ENCODE peak calls at places on chromosomes 3 and 15, in ten cellular contexts. One of them, this sample, is unnamed.
A peak's percentile ranks its signal among the peaks of the same experiment; 100 is the strongest.

GRCh38 chr15:47301481-47301880 is 415.8 kb upstream of the SEMA6D start:
- DNase-seq in A549: no peak
- DNase-seq in heart right ventricle: no peak
- DNase-seq in upper lobe of left lung: no peak
- DNase-seq in GM12865: peak; percentile 10
- DNase-seq in AG09309: no peak
- DNase-seq in foreskin fibroblast: no peak
- DNase-seq in heart left ventricle: no peak
- DNase-seq in tibial nerve: no peak
- DNase-seq in CD4-positive, CD25-positive, alpha-beta regulatory T cell: no peak
- DNase-seq in this sample: no peak

GRCh38 chr15:70494861-70495571 is 268.3 kb downstream of the UACA start:
- DNase-seq in A549: peak; percentile 98
- DNase-seq in heart right ventricle: no peak
- DNase-seq in upper lobe of left lung: no peak
- DNase-seq in GM12865: peak; percentile 39
- DNase-seq in AG09309: peak; percentile 89
- DNase-seq in foreskin fibroblast: peak; percentile 91
- DNase-seq in heart left ventricle: peak; percentile 5
- DNase-seq in tibial nerve: no peak
- DNase-seq in CD4-positive, CD25-positive, alpha-beta regulatory T cell: no peak
- DNase-seq in this sample: peak; percentile 77

GRCh38 chr3:99825239-99825638 is 7.6 kb downstream of the CMSS1 start:
- DNase-seq in A549: no peak
- DNase-seq in heart right ventricle: no peak
- DNase-seq in upper lobe of left lung: no peak
- DNase-seq in GM12865: no peak
- DNase-seq in AG09309: no peak
- DNase-seq in foreskin fibroblast: peak; percentile 41
- DNase-seq in heart left ventricle: no peak
- DNase-seq in tibial nerve: no peak
- DNase-seq in CD4-positive, CD25-positive, alpha-beta regulatory T cell: no peak
- DNase-seq in this sample: no peak

GRCh38 chr3:58665410-58665809 is 1.2 kb downstream of the FAM3D start:
- DNase-seq in A549: no peak
- DNase-seq in heart right ventricle: no peak
- DNase-seq in upper lobe of left lung: no peak
- DNase-seq in GM12865: no peak
- DNase-seq in AG09309: no peak
- DNase-seq in foreskin fibroblast: no peak
- DNase-seq in heart left ventricle: no peak
- DNase-seq in tibial nerve: no peak
- DNase-seq in CD4-positive, CD25-positive, alpha-beta regulatory T cell: no peak
- DNase-seq in this sample: no peak

GRCh38 chr3:8152826-8153418 is 348.7 kb upstream of the LMCD1 start:
- DNase-seq in A549: no peak
- DNase-seq in heart right ventricle: no peak
- DNase-seq in upper lobe of left lung: no peak
- DNase-seq in GM12865: no peak
- DNase-seq in AG09309: no peak
- DNase-seq in foreskin fibroblast: no peak
- DNase-seq in heart left ventricle: no peak
- DNase-seq in tibial nerve: no peak
- DNase-seq in CD4-positive, CD25-positive, alpha-beta regulatory T cell: no peak
- DNase-seq in this sample: no peak

GRCh38 chr3:176663376-176663775 is 533.9 kb downstream of the TBL1XR1 start:
- DNase-seq in A549: no peak
- DNase-seq in heart right ventricle: no peak
- DNase-seq in upper lobe of left lung: no peak
- DNase-seq in GM12865: no peak
- DNase-seq in AG09309: no peak
- DNase-seq in foreskin fibroblast: peak; percentile 41
- DNase-seq in heart left ventricle: no peak
- DNase-seq in tibial nerve: no peak
- DNase-seq in CD4-positive, CD25-positive, alpha-beta regulatory T cell: no peak
- DNase-seq in this sample: no peak

GRCh38 chr15:101724675-101725005 is 367 bp upstream of the TARS3 start:
- DNase-seq in A549: no peak
- DNase-seq in heart right ventricle: no peak
- DNase-seq in upper lobe of left lung: no peak
- DNase-seq in GM12865: no peak
- DNase-seq in AG09309: no peak
- DNase-seq in foreskin fibroblast: no peak
- DNase-seq in heart left ventricle: no peak
- DNase-seq in tibial nerve: no peak
- DNase-seq in CD4-positive, CD25-positive, alpha-beta regulatory T cell: no peak
- DNase-seq in this sample: no peak

GRCh38 chr3:68631810-68632545 is 300.4 kb downstream of the TAFA4 start:
- DNase-seq in A549: no peak
- DNase-seq in heart right ventricle: no peak
- DNase-seq in upper lobe of left lung: no peak
- DNase-seq in GM12865: no peak
- DNase-seq in AG09309: no peak
- DNase-seq in foreskin fibroblast: no peak
- DNase-seq in heart left ventricle: no peak
- DNase-seq in tibial nerve: no peak
- DNase-seq in CD4-positive, CD25-positive, alpha-beta regulatory T cell: no peak
- DNase-seq in this sample: no peak

GRCh38 chr15:51830279-51830806 is 890 bp downstream of the TMOD3 start:
- DNase-seq in A549: no peak
- DNase-seq in heart right ventricle: peak; percentile 52
- DNase-seq in upper lobe of left lung: no peak
- DNase-seq in GM12865: peak; percentile 37
- DNase-seq in AG09309: no peak
- DNase-seq in foreskin fibroblast: peak; percentile 55
- DNase-seq in heart left ventricle: no peak
- DNase-seq in tibial nerve: no peak
- DNase-seq in CD4-positive, CD25-positive, alpha-beta regulatory T cell: peak; percentile 54
- DNase-seq in this sample: no peak

GRCh38 chr3:99920530-99921376 is 103.1 kb downstream of the CMSS1 start:
- DNase-seq in A549: peak; percentile 33
- DNase-seq in heart right ventricle: peak; percentile 90
- DNase-seq in upper lobe of left lung: no peak
- DNase-seq in GM12865: peak; percentile 32
- DNase-seq in AG09309: no peak
- DNase-seq in foreskin fibroblast: peak; percentile 76
- DNase-seq in heart left ventricle: peak; percentile 70
- DNase-seq in tibial nerve: peak; percentile 75
- DNase-seq in CD4-positive, CD25-positive, alpha-beta regulatory T cell: peak; percentile 16
- DNase-seq in this sample: peak; percentile 64

GRCh38 chr15:100224206-100225185 is 117.3 kb downstream of the ADAMTS17 start:
- DNase-seq in A549: no peak
- DNase-seq in heart right ventricle: no peak
- DNase-seq in upper lobe of left lung: no peak
- DNase-seq in GM12865: no peak
- DNase-seq in AG09309: no peak
- DNase-seq in foreskin fibroblast: no peak
- DNase-seq in heart left ventricle: peak; percentile 10
- DNase-seq in tibial nerve: no peak
- DNase-seq in CD4-positive, CD25-positive, alpha-beta regulatory T cell: peak; percentile 14
- DNase-seq in this sample: no peak

GRCh38 chr3:181618260-181618659 is 93.5 kb upstream of the SOX2 start:
- DNase-seq in A549: no peak
- DNase-seq in heart right ventricle: no peak
- DNase-seq in upper lobe of left lung: no peak
- DNase-seq in GM12865: no peak
- DNase-seq in AG09309: no peak
- DNase-seq in foreskin fibroblast: no peak
- DNase-seq in heart left ventricle: no peak
- DNase-seq in tibial nerve: no peak
- DNase-seq in CD4-positive, CD25-positive, alpha-beta regulatory T cell: no peak
- DNase-seq in this sample: no peak

GRCh38 chr3:98563661-98564281 is 29.6 kb downstream of the CPOX start:
- DNase-seq in A549: no peak
- DNase-seq in heart right ventricle: no peak
- DNase-seq in upper lobe of left lung: no peak
- DNase-seq in GM12865: peak; percentile 91
- DNase-seq in AG09309: peak; percentile 41
- DNase-seq in foreskin fibroblast: peak; percentile 71
- DNase-seq in heart left ventricle: no peak
- DNase-seq in tibial nerve: no peak
- DNase-seq in CD4-positive, CD25-positive, alpha-beta regulatory T cell: peak; percentile 83
- DNase-seq in this sample: peak; percentile 30

GRCh38 chr15:73628976-73629854 is 4.0 kb downstream of the NPTN start:
- DNase-seq in A549: no peak
- DNase-seq in heart right ventricle: no peak
- DNase-seq in upper lobe of left lung: no peak
- DNase-seq in GM12865: no peak
- DNase-seq in AG09309: no peak
- DNase-seq in foreskin fibroblast: no peak
- DNase-seq in heart left ventricle: no peak
- DNase-seq in tibial nerve: no peak
- DNase-seq in CD4-positive, CD25-positive, alpha-beta regulatory T cell: no peak
- DNase-seq in this sample: no peak
- H3K4me3 ChIP-seq in A549: no peak overlapping the region
- H3K4me3 ChIP-seq in heart right ventricle: no peak overlapping the region
- H3K4me3 ChIP-seq in upper lobe of left lung: no peak overlapping the region
- H3K4me3 ChIP-seq in GM12865: peak overlapping the region; percentile 8
- H3K4me3 ChIP-seq in AG09309: no peak overlapping the region
- H3K4me3 ChIP-seq in foreskin fibroblast: no peak overlapping the region
- H3K4me3 ChIP-seq in heart left ventricle: no peak overlapping the region
- H3K4me3 ChIP-seq in tibial nerve: no peak overlapping the region
- H3K4me3 ChIP-seq in CD4-positive, CD25-positive, alpha-beta regulatory T cell: peak overlapping the region; percentile 73
- H3K4me3 ChIP-seq in this sample: no peak overlapping the region

DNA sequence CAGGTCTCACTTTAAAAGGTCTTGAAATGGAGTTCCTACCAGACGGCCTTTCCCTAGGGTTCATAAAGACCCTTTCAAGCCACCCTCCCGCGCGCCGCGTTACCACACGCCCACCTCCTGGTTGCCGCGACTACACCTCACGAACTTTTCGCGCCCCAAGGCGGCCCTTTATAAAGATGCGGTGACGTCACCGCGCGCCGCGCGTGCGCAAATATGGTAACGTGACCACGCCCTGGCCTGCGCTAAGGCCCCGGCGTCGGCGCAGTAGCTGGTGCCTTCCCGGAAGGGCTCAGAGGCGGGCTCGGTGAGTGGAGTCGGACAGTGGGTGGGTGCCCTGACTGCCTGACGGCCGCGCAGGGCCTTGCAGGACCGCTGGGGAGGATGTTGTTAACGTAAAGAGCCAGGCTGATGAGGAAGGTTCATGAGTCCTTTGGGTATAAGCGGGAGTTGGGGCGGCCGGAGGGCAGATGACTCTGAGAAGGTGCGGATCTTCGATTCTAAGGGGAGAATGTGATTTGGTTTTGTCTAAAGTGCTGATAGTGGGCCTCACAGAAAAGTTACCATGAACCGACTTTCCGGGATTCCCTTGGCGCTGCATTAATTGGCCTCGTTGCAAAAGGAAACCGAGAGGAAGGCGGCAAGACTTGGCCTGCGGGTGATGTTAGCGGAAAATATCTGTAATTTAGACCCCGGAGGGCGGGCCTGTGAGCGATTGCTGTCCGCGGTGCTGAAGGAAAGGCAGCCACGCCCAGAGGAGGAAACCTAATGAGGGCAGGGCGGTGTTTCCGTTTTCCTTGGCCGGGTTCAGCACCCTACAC is 54.4 kb downstream of the FEZF2 start:
- DNase-seq in A549: peak; percentile 85
- DNase-seq in heart right ventricle: peak; percentile 85
- DNase-seq in upper lobe of left lung: peak; percentile 98
- DNase-seq in GM12865: peak; percentile 89
- DNase-seq in AG09309: peak; percentile 32
- DNase-seq in foreskin fibroblast: peak; percentile 94
- DNase-seq in heart left ventricle: peak; percentile 86
- DNase-seq in tibial nerve: peak; percentile 78
- DNase-seq in CD4-positive, CD25-positive, alpha-beta regulatory T cell: peak; percentile 76
- DNase-seq in this sample: peak; percentile 55
- H3K4me3 ChIP-seq in A549: peak overlapping the region; percentile 68
- H3K4me3 ChIP-seq in heart right ventricle: peak overlapping the region; percentile 40
- H3K4me3 ChIP-seq in upper lobe of left lung: peak overlapping the region; percentile 53
- H3K4me3 ChIP-seq in GM12865: peak overlapping the region; percentile 54
- H3K4me3 ChIP-seq in AG09309: peak overlapping the region; percentile 92
- H3K4me3 ChIP-seq in foreskin fibroblast: peak overlapping the region; percentile 76
- H3K4me3 ChIP-seq in heart left ventricle: peak overlapping the region; percentile 59
- H3K4me3 ChIP-seq in tibial nerve: peak overlapping the region; percentile 55
- H3K4me3 ChIP-seq in CD4-positive, CD25-positive, alpha-beta regulatory T cell: peak overlapping the region; percentile 68
- H3K4me3 ChIP-seq in this sample: peak overlapping the region; percentile 75

GRCh38 chr3:13824521-13825316 is 55.2 kb downstream of the WNT7A start:
- DNase-seq in A549: no peak
- DNase-seq in heart right ventricle: no peak
- DNase-seq in upper lobe of left lung: no peak
- DNase-seq in GM12865: no peak
- DNase-seq in AG09309: no peak
- DNase-seq in foreskin fibroblast: no peak
- DNase-seq in heart left ventricle: no peak
- DNase-seq in tibial nerve: no peak
- DNase-seq in CD4-positive, CD25-positive, alpha-beta regulatory T cell: no peak
- DNase-seq in this sample: no peak
- H3K4me3 ChIP-seq in A549: no peak overlapping the region
- H3K4me3 ChIP-seq in heart right ventricle: no peak overlapping the region
- H3K4me3 ChIP-seq in upper lobe of left lung: no peak overlapping the region
- H3K4me3 ChIP-seq in GM12865: no peak overlapping the region
- H3K4me3 ChIP-seq in AG09309: no peak overlapping the region
- H3K4me3 ChIP-seq in foreskin fibroblast: no peak overlapping the region
- H3K4me3 ChIP-seq in heart left ventricle: no peak overlapping the region
- H3K4me3 ChIP-seq in tibial nerve: no peak overlapping the region
- H3K4me3 ChIP-seq in CD4-positive, CD25-positive, alpha-beta regulatory T cell: no peak overlapping the region
- H3K4me3 ChIP-seq in this sample: no peak overlapping the region

GRCh38 chr3:115877647-115877934 is 254.3 kb downstream of the GAP43 start:
- DNase-seq in A549: no peak
- DNase-seq in heart right ventricle: no peak
- DNase-seq in upper lobe of left lung: no peak
- DNase-seq in GM12865: no peak
- DNase-seq in AG09309: no peak
- DNase-seq in foreskin fibroblast: peak; percentile 9
- DNase-seq in heart left ventricle: no peak
- DNase-seq in tibial nerve: no peak
- DNase-seq in CD4-positive, CD25-positive, alpha-beta regulatory T cell: no peak
- DNase-seq in this sample: no peak

GRCh38 chr3:115875460-115875859 is 252.2 kb downstream of the GAP43 start:
- DNase-seq in A549: no peak
- DNase-seq in heart right ventricle: no peak
- DNase-seq in upper lobe of left lung: no peak
- DNase-seq in GM12865: no peak
- DNase-seq in AG09309: no peak
- DNase-seq in foreskin fibroblast: no peak
- DNase-seq in heart left ventricle: no peak
- DNase-seq in tibial nerve: no peak
- DNase-seq in CD4-positive, CD25-positive, alpha-beta regulatory T cell: no peak
- DNase-seq in this sample: no peak

GRCh38 chr3:115876860-115877646 is 253.7 kb downstream of the GAP43 start:
- DNase-seq in A549: no peak
- DNase-seq in heart right ventricle: no peak
- DNase-seq in upper lobe of left lung: no peak
- DNase-seq in GM12865: no peak
- DNase-seq in AG09309: no peak
- DNase-seq in foreskin fibroblast: no peak
- DNase-seq in heart left ventricle: no peak
- DNase-seq in tibial nerve: no peak
- DNase-seq in CD4-positive, CD25-positive, alpha-beta regulatory T cell: no peak
- DNase-seq in this sample: no peak
- H3K4me3 ChIP-seq in A549: no peak overlapping the region
- H3K4me3 ChIP-seq in heart right ventricle: no peak overlapping the region
- H3K4me3 ChIP-seq in upper lobe of left lung: no peak overlapping the region
- H3K4me3 ChIP-seq in GM12865: no peak overlapping the region
- H3K4me3 ChIP-seq in AG09309: no peak overlapping the region
- H3K4me3 ChIP-seq in foreskin fibroblast: peak overlapping the region; percentile 4
- H3K4me3 ChIP-seq in heart left ventricle: peak overlapping the region; percentile 28
- H3K4me3 ChIP-seq in tibial nerve: peak overlapping the region; percentile 31
- H3K4me3 ChIP-seq in CD4-positive, CD25-positive, alpha-beta regulatory T cell: no peak overlapping the region
- H3K4me3 ChIP-seq in this sample: no peak overlapping the region